ENCODE peak calls at places on chromosomes 12 and 14, in seven cellular contexts. D is WERI-Rb-1, J is K562, F is transverse colon, O is gastrocnemius medialis, H is OCI-LY7, N is uterus. G is an unnamed sample.
A peak's percentile ranks its signal among the peaks of the same experiment; 100 is the strongest.

GRCh38 chr12:71024827-71025226 is 104.3 kb upstream of the PTPRR start:
- DNase-seq in D (no peak), J (no peak), F (no peak), O (no peak), H (no peak), N (no peak), G (no peak)

GRCh38 chr12:124130717-124131670 is 158.0 kb downstream of the ZNF664 start:
- DNase-seq in D (no peak), J (no peak), F (peak; percentile 34), O (no peak), H (no peak), N (no peak), G (peak; percentile 63)

GRCh38 chr14:102759416-102759815 is 17.8 kb upstream of the TRAF3 start:
- DNase-seq in D (no peak), J (no peak), F (no peak), O (no peak), H (no peak), N (no peak), G (no peak)

GRCh38 chr14:88895116-88895515 is 70.7 kb downstream of the TTC8 start:
- DNase-seq in D (no peak), J (no peak), F (no peak), O (no peak), H (no peak), N (no peak), G (no peak)

GRCh38 chr14:102568115-102568614 is 24.3 kb upstream of the RCOR1 start:
- DNase-seq in D (no peak), J (peak; percentile 67), F (peak; percentile 67), O (no peak), H (peak; percentile 77), N (no peak), G (peak; percentile 72)

GRCh38 chr14:103541944-103542544 is 13.0 kb downstream of the TRMT61A start:
- DNase-seq in D (no peak), J (no peak), F (no peak), O (no peak), H (no peak), N (no peak), G (no peak)

GRCh38 chr14:99072433-99072832 is 199.6 kb downstream of the BCL11B start:
- DNase-seq in D (no peak), J (no peak), F (no peak), O (no peak), H (no peak), N (no peak), G (no peak)

GRCh38 chr12:51907864-51908425 is 641 bp downstream of the ACVRL1 start:
- DNase-seq in D (no peak), J (no peak), F (no peak), O (no peak), H (no peak), N (no peak), G (peak; percentile 19)

GRCh38 chr12:77190022-77190421 is 124.7 kb upstream of the E2F7 start:
- DNase-seq in D (no peak), J (no peak), F (no peak), O (no peak), H (no peak), N (no peak), G (no peak)

GRCh38 chr14:22303589-22304195 is 285.3 kb downstream of the DAD1 start:
- DNase-seq in D (no peak), J (peak; percentile 15), F (no peak), O (no peak), H (peak; percentile 46), N (no peak), G (no peak)

GRCh38 chr14:94555991-94556390 is 5.3 kb upstream of the SERPINA4 start:
- DNase-seq in D (no peak), J (no peak), F (no peak), O (no peak), H (no peak), N (no peak), G (no peak)

GRCh38 chr12:110647669-110648068 is 33.7 kb downstream of the TCTN1 start:
- DNase-seq in D (no peak), J (no peak), F (peak; percentile 29), O (no peak), H (peak; percentile 92), N (no peak), G (no peak)

GRCh38 chr12:66279127-66279712 is 23.1 kb upstream of the HELB start:
- DNase-seq in D (peak; percentile 45), J (peak; percentile 13), F (no peak), O (no peak), H (no peak), N (no peak), G (no peak)

GRCh38 chr12:94148841-94149780 is 734 bp downstream of the PLXNC1 start:
- DNase-seq in D (peak; percentile 70), J (no peak), F (peak; percentile 52), O (no peak), H (peak; percentile 69), N (peak; percentile 35), G (peak; percentile 69)

GRCh38 chr14:64074961-64075619 is 219.1 kb downstream of the ESR2 start:
- DNase-seq in D (no peak), J (no peak), F (no peak), O (no peak), H (no peak), N (no peak), G (no peak)

GRCh38 chr14:83347874-83348273 is 1814.2 kb upstream of the SEL1L start:
- DNase-seq in D (no peak), J (no peak), F (no peak), O (no peak), H (no peak), N (no peak), G (no peak)

GRCh38 chr12:89859513-89860220 is 151.0 kb upstream of the ATP2B1 start:
- DNase-seq in D (no peak), J (no peak), F (no peak), O (no peak), H (peak; percentile 24), N (no peak), G (no peak)

GRCh38 chr14:62431496-62431895 is 613.8 kb downstream of the KCNH5 start:
- DNase-seq in D (no peak), J (no peak), F (no peak), O (no peak), H (no peak), N (no peak), G (no peak)

GRCh38 chr12:93591137-93591868 is 18.8 kb downstream of the SOCS2 start:
- DNase-seq in D (no peak), J (peak; percentile 57), F (peak; percentile 72), O (peak; percentile 33), H (peak; percentile 38), N (peak; percentile 78), G (peak; percentile 61)

GRCh38 chr12:10319414-10319813 is 11.7 kb downstream of the KLRD1 start:
- DNase-seq in D (no peak), J (no peak), F (no peak), O (no peak), H (no peak), N (no peak), G (no peak)

GRCh38 chr12:6093764-6094163 is 30.7 kb downstream of the VWF start:
- DNase-seq in D (no peak), J (no peak), F (no peak), O (no peak), H (no peak), N (no peak), G (no peak)

GRCh38 chr14:68173227-68173972 is 353.8 kb downstream of the RAD51B start:
- DNase-seq in D (no peak), J (no peak), F (no peak), O (no peak), H (no peak), N (no peak), G (no peak)

GRCh38 chr12:75964150-75964549 is 67.4 kb downstream of the PHLDA1 start:
- DNase-seq in D (no peak), J (no peak), F (peak; percentile 38), O (no peak), H (peak; percentile 75), N (no peak), G (no peak)

GRCh38 chr14:41549282-41549681 is 57.4 kb upstream of the LRFN5 start:
- DNase-seq in D (no peak), J (no peak), F (no peak), O (no peak), H (no peak), N (no peak), G (no peak)
- H3K36me3 ChIP-seq in D (no peaks in the 10 kb centered on the region), J (no peaks in the 10 kb centered on the region), F (no peaks in the 10 kb centered on the region), O (no peaks in the 10 kb centered on the region), H (no peaks in the 10 kb centered on the region), N (no peaks in the 10 kb centered on the region), G (no peaks in the 10 kb centered on the region)

GRCh38 chr14:20986811-20987210 is 3.0 kb upstream of the METTL17 start:
- DNase-seq in D (no peak), J (peak; percentile 32), F (no peak), O (no peak), H (no peak), N (peak; percentile 35), G (no peak)

GRCh38 chr14:20988717-20989116 is 1.1 kb upstream of the METTL17 start:
- DNase-seq in D (no peak), J (no peak), F (no peak), O (no peak), H (no peak), N (no peak), G (no peak)

GRCh38 chr14:20989464-20989786 is 355 bp upstream of the METTL17 start:
- DNase-seq in D (no peak), J (peak; percentile 74), F (no peak), O (no peak), H (no peak), N (no peak), G (no peak)

GRCh38 chr14:20989787-20990600 is at the start of gene METTL17:
- DNase-seq in D (peak; percentile 94), J (peak; percentile 43), F (peak; percentile 92), O (peak; percentile 87), H (peak; percentile 97), N (peak; percentile 91), G (peak; percentile 91)
- TF ChIP-seq CTCF in D (peak; percentile 64), J (peak; percentile 54), F (peak; percentile 69), O (no peak), H (peak; percentile 75), N (no peak), G (no peak)

DNA sequence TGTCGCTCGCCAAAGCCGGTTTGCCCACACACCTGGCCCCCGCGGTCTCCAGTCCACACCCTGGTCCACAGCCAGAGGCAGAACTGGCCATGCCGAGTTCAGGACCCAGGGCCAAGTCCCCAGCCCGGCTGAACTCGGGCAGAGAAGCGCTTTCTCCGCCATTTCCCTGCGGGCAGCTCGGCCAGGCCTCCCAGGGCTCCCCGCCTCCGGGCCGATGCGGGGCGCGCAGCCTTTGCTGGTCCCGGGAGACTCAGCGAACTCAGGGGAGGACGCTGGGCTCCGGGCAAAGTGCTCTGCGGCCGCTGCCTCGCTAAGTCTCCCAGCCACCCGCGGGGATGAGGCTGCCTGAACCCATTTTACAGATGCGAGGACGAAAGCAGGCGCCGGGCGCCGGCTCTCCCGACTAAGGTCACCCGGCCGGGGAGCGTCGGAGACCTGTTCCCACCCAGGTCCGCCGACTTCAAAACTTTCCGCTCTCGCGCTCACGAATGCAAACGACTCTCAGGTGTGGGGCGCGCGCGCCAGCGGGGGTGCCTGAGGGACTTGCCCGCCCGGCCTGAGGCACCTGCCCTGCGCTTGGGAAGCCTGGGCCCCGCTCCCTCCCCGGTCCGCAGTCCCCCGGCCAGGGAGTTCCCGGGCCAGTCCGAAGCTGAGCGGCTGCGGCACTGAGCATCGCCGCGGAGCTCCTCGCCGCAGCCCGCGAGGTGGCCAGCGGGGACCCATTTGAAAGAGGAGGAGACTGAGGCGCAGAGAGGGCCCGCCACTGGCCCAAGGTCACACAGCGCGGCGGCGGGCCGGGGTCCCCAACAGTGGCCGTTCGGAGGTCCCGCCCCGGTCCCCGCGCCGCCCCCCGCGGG is 627 bp downstream of the TESC start:
- DNase-seq in D (no peak), J (peak; percentile 64), F (peak; percentile 16), O (no peak), H (peak; percentile 18), N (no peak), G (peak; percentile 26)
- H3K36me3 ChIP-seq in D (no peaks in the 10 kb centered on the region), J (no peaks in the 10 kb centered on the region), F (no peaks in the 10 kb centered on the region), O (no peaks in the 10 kb centered on the region), H (no peaks in the 10 kb centered on the region), N (no peaks in the 10 kb centered on the region), G (no peaks in the 10 kb centered on the region)

GRCh38 chr14:25400607-25401206 is 350.8 kb upstream of the STXBP6 start:
- DNase-seq in D (peak; percentile 26), J (peak; percentile 13), F (peak; percentile 66), O (no peak), H (peak; percentile 54), N (no peak), G (peak; percentile 52)
- TF ChIP-seq CTCF in D (peak; percentile 77), J (peak; percentile 24), F (peak; percentile 69), O (peak; percentile 15), H (peak; percentile 86), N (peak; percentile 32), G (peak; percentile 70)

G was measured in Caco-2.